ENCODE peak calls at places on chromosomes 16 and 17, in four cellular contexts. V, E, S and I are unnamed samples.

GRCh38 chr17:75647921-75648320 is 14.7 kb downstream of the SMIM5 start:
- DNase-seq in V (no peak), E (no peak), S (no peak), I (no peak)

GRCh38 chr17:80675451-80676095 is 130.9 kb downstream of the RPTOR start:
- DNase-seq in V (no peak), E (no peak), S (no peak), I (no peak)

GRCh38 chr17:35748323-35748960 is 4.6 kb downstream of the GAS2L2 start:
- DNase-seq in V (no peak), E (no peak), S (no peak), I (no peak)

GRCh38 chr16:4213721-4214120 is 28.2 kb downstream of the SRL start:
- DNase-seq in V (no peak), E (no peak), S (no peak), I (no peak)

GRCh38 chr17:79543566-79543965 is 67.3 kb downstream of the RBFOX3 start:
- DNase-seq in V (no peak), E (no peak), S (no peak), I (no peak)

GRCh38 chr16:27982184-27982583 is 81.3 kb downstream of the GSG1L start:
- DNase-seq in V (no peak), E (no peak), S (no peak), I (no peak)

GRCh38 chr17:74113326-74113725 is 90.2 kb upstream of the RPL38 start:
- DNase-seq in V (no peak), E (no peak), S (no peak), I (no peak)

GRCh38 chr16:2492292-2492691 is 17.4 kb downstream of the TBC1D24 start:
- DNase-seq in V (no peak), E (no peak), S (no peak), I (no peak)

GRCh38 chr16:72372646-72373045 is 200.7 kb upstream of the PMFBP1 start:
- DNase-seq in V (no peak), E (no peak), S (no peak), I (no peak)

GRCh38 chr17:51720439-51720838 is 438.1 kb downstream of the CA10 start:
- DNase-seq in V (no peak), E (no peak), S (no peak), I (no peak)

GRCh38 chr16:70691223-70692129 is 5.6 kb upstream of the MTSS2 start:
- DNase-seq in V (no peak), E (no peak), S (peak; percentile 48), I (no peak)

GRCh38 chr17:70552230-70552981 is 383.1 kb downstream of the KCNJ2 start:
- DNase-seq in V (peak; percentile 14), E (no peak), S (peak; percentile 15), I (no peak)

GRCh38 chr17:235831-236640 is 54.6 kb upstream of the DOC2B start:
- DNase-seq in V (no peak), E (peak; percentile 20), S (no peak), I (no peak)

DNA sequence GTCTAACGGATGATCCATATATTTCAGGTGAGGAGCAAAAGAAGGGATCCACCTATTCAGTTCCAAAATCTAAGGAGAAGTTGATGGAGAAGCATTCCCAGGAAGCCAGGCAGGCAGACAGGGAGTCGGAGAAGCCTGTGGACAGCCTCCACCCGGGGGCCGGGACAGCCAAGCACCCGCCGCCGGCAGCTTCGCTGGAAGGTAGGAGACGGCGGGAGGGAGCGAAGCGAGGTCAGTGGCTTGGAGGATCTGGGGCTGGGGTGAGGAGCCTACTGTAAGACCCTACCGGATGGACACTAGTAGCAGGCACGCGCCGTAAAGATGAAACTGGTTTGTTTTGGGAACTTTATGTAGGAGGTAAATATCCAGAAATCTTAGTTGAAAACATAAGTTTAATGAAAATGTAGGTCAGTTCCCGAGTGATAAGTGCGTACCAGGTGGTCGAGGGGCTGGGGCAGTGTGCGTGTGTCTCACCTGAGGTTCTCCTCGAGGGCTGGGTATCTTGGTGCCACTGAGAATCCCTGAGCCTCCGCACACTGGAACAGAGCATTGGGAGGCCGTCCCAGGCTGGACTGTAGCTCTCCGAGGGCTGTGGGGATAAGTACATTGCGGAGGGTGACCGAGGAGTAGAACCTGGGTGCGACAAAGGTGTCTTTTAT is 714 bp downstream of the SPATA33 start:
- DNase-seq in V (no peak), E (no peak), S (no peak), I (no peak)
- TF ChIP-seq TAF1 in V (no peak), E (no peak), S (no peak), I (no peak)

GRCh38 chr17:7308625-7309433 is 1.4 kb downstream of the EIF5A start:
- DNase-seq in V (no peak), E (peak; percentile 75), S (peak; percentile 79), I (peak; percentile 67)
- TF ChIP-seq POLR2A in V (peak; percentile 76), E (peak; percentile 50), S (peak; percentile 69), I (peak; percentile 72)

DNA sequence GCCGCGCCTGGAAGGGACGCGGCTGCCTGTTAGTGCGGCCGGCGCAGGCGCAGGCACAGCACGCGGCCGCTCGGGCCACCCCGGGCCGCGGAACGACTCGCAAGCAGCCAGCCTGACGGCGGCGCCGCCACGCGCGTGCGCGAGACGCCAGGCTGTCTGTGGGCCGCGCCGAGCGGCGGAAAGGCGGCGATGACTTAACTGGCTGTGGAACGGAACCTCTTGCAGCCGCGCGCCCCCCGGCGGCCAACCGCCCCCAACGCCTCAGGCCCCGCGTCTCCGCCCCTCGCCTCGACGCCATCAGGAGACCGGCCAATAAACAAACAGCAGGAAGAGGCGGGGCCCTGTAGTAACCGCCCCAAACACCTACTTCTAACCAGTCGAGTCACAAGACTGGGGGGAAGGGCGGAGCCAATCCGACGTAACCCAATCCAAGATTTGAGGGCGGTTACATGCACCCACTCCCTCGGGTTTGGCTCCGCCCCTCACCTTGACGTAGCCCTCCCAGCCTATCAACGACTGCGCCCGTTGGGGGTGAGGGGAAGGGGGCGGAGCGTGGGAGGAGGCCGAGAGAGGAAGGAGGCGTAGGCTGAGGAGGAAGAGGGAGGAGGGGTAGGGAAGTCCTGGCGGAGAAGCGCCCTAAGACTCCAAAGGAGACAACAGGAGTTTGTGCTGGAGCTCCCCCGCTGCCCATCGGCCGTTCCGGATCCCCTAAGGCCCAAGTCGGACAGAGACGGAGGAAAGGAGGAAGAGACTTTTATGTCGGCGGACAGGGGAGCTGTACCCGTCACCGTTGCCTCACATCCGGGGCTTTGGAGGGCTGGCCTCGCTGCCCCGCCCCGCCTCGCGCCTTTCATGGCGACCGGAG is at the start of gene FBRS:
- DNase-seq in V (peak; percentile 86), E (peak; percentile 98), S (peak; percentile 100), I (peak; percentile 88)
- TF ChIP-seq POLR2AphosphoS5 in V (peak; percentile 86), E (peak; percentile 58), S (peak; percentile 80), I (peak; percentile 90)

GRCh38 chr17:3735515-3735914 is 11.8 kb downstream of the HASPIN start:
- DNase-seq in V (no peak), E (no peak), S (no peak), I (no peak)

GRCh38 chr17:3740611-3741073 is 16.9 kb downstream of the HASPIN start:
- DNase-seq in V (no peak), E (no peak), S (no peak), I (no peak)

GRCh38 chr17:3744032-3744431 is 20.3 kb downstream of the HASPIN start:
- DNase-seq in V (no peak), E (no peak), S (no peak), I (no peak)

GRCh38 chr17:3739422-3740124 is 15.9 kb downstream of the HASPIN start:
- DNase-seq in V (no peak), E (no peak), S (no peak), I (no peak)

GRCh38 chr17:3738562-3739295 is 15.0 kb downstream of the HASPIN start:
- DNase-seq in V (no peak), E (no peak), S (no peak), I (no peak)
- TF ChIP-seq TAF1 in V (no peak), E (no peak), S (no peak), I (no peak)

GRCh38 chr17:6556121-6557039 is at the start of gene PITPNM3:
- DNase-seq in V (no peak), E (peak; percentile 59), S (no peak), I (no peak)
- TF ChIP-seq POLR2A in V (no peak), E (no peak), S (no peak), I (no peak)